ENCODE peak calls at places on chromosomes 3 and 15, in seven cellular contexts. F is CD4-positive, CD25-positive, alpha-beta regulatory T cell; W is astrocyte; P is right cardiac atrium; U is CD8-positive, alpha-beta T cell; Z is neuronal stem cell; V is ovary. G is an unnamed sample.

GRCh38 chr15:63089260-63090043 is 32.2 kb upstream of the LACTB start:
- DNase-seq in Z (no peak), W (peak; percentile 94), U (no peak), F (no peak), V (no peak), P (no peak), G (no peak)

GRCh38 chr15:39427705-39428104 is 153.2 kb upstream of the THBS1 start:
- DNase-seq in P (no peak), W (no peak), F (no peak), V (no peak), U (no peak), Z (no peak), G (no peak)

GRCh38 chr15:78989701-78990248 is 44.9 kb upstream of the CTSH start:
- DNase-seq in P (no peak), U (no peak), W (peak; percentile 54), Z (no peak), V (no peak), F (no peak), G (no peak)

GRCh38 chr3:107993771-107994170 is 97.1 kb downstream of the CD47 start:
- DNase-seq in U (no peak), Z (no peak), V (no peak), W (peak; percentile 74), P (no peak), F (no peak), G (no peak)

GRCh38 chr3:119627461-119627860 is 29.8 kb downstream of the PLA1A start:
- DNase-seq in F (no peak), Z (no peak), P (peak; percentile 74), U (no peak), V (peak; percentile 46), W (no peak), G (no peak)

GRCh38 chr15:65334586-65335231 is 30.2 kb downstream of the RNU5B-1 start:
- DNase-seq in Z (peak; percentile 51), V (no peak), F (no peak), P (no peak), W (no peak), U (no peak), G (no peak)

GRCh38 chr15:90489514-90489913 is 40.2 kb upstream of the CRTC3 start:
- DNase-seq in U (no peak), P (no peak), W (no peak), Z (no peak), F (no peak), V (no peak), G (no peak)

GRCh38 chr3:27221264-27221932 is 147.8 kb downstream of the NEK10 start:
- DNase-seq in P (no peak), W (no peak), V (no peak), U (no peak), F (no peak), Z (no peak), G (no peak)

GRCh38 chr15:60973637-60974415 is 255.3 kb downstream of the RORA start:
- DNase-seq in W (peak; percentile 66), U (no peak), F (no peak), P (no peak), V (no peak), Z (peak; percentile 23), G (no peak)

GRCh38 chr3:145943994-145944393 is 217.0 kb downstream of the PLOD2 start:
- DNase-seq in W (no peak), Z (no peak), F (no peak), V (no peak), U (no peak), P (no peak), G (no peak)

GRCh38 chr3:195079636-195080035 is 191.3 kb downstream of the XXYLT1 start:
- DNase-seq in W (no peak), F (no peak), U (no peak), Z (no peak), V (no peak), P (peak; percentile 22), G (no peak)

GRCh38 chr15:22895465-22896190 is 57.2 kb downstream of the NIPA2 start:
- DNase-seq in F (no peak), P (no peak), V (no peak), W (peak; percentile 9), Z (no peak), U (no peak), G (no peak)

GRCh38 chr3:136535906-136536305 is 216.3 kb downstream of the STAG1 start:
- DNase-seq in Z (no peak), P (no peak), U (no peak), F (no peak), V (no peak), W (peak; percentile 48), G (no peak)

GRCh38 chr15:59326856-59327255 is 45.8 kb downstream of the MYO1E start:
- DNase-seq in U (no peak), V (no peak), W (no peak), Z (no peak), P (no peak), F (no peak), G (no peak)

GRCh38 chr3:156751461-156752025 is 74.6 kb upstream of the LEKR1 start:
- DNase-seq in F (no peak), W (peak; percentile 90), P (peak; percentile 80), V (peak; percentile 15), Z (no peak), U (no peak), G (no peak)

GRCh38 chr15:83210619-83211018 is 3.0 kb upstream of the HDGFL3 start:
- DNase-seq in F (no peak), P (no peak), U (no peak), V (no peak), Z (no peak), W (peak; percentile 68), G (no peak)

GRCh38 chr15:71800835-71801745 is 9.3 kb upstream of the NR2E3 start:
- DNase-seq in F (no peak), P (no peak), U (no peak), Z (peak; percentile 75), V (no peak), W (peak; percentile 63), G (no peak)

GRCh38 chr3:136141891-136142290 is 54.2 kb downstream of the MSL2 start:
- DNase-seq in V (no peak), Z (no peak), F (no peak), W (peak; percentile 52), P (no peak), U (no peak), G (no peak)

GRCh38 chr3:153290278-153291015 is 128.4 kb downstream of the RAP2B start:
- DNase-seq in F (no peak), V (no peak), P (no peak), U (no peak), Z (no peak), W (no peak), G (peak; percentile 5)

GRCh38 chr3:15754047-15754446 is 43.7 kb downstream of the ANKRD28 start:
- DNase-seq in W (peak; percentile 18), P (no peak), F (no peak), U (no peak), Z (no peak), V (no peak), G (no peak)

GRCh38 chr15:95884276-95884675 is 446.2 kb upstream of the NR2F2 start:
- DNase-seq in P (no peak), U (no peak), Z (peak; percentile 23), F (no peak), W (peak; percentile 4), V (no peak), G (no peak)

GRCh38 chr3:34012102-34012461 is 213.7 kb downstream of the PDCD6IP start:
- DNase-seq in P (no peak), U (no peak), V (no peak), W (peak; percentile 99), Z (no peak), F (no peak), G (no peak)

GRCh38 chr3:34008191-34008590 is 209.8 kb downstream of the PDCD6IP start:
- DNase-seq in Z (no peak), U (no peak), F (no peak), P (no peak), V (no peak), W (peak; percentile 22), G (no peak)

GRCh38 chr3:34008836-34009479 is 210.5 kb downstream of the PDCD6IP start:
- DNase-seq in Z (no peak), U (no peak), V (no peak), W (peak; percentile 12), F (no peak), P (no peak), G (no peak)

GRCh38 chr3:34011171-34012101 is 213.0 kb downstream of the PDCD6IP start:
- DNase-seq in F (no peak), W (peak; percentile 36), P (no peak), U (no peak), Z (no peak), V (no peak), G (no peak)

GRCh38 chr3:34009480-34009844 is 211.0 kb downstream of the PDCD6IP start:
- DNase-seq in P (no peak), F (no peak), V (no peak), W (no peak), U (no peak), Z (no peak), G (no peak)
- H3K4me1 ChIP-seq in P (no peaks in the 10 kb centered on the region), F (no peaks in the 10 kb centered on the region), V (no peaks in the 10 kb centered on the region), W (peaks cover 60% of the 10 kb centered on the region), U (no peaks in the 10 kb centered on the region), Z (peaks cover 10% of the 10 kb centered on the region), G (no peaks in the 10 kb centered on the region)

GRCh38 chr3:121809249-121809648 is 25.6 kb downstream of the IQCB1 start:
- DNase-seq in Z (no peak), W (no peak), V (no peak), F (no peak), U (no peak), P (no peak), G (no peak)
- H3K4me1 ChIP-seq in Z (no peaks in the 10 kb centered on the region), W (no peaks in the 10 kb centered on the region), V (no peaks in the 10 kb centered on the region), F (no peaks in the 10 kb centered on the region), U (no peaks in the 10 kb centered on the region), P (no peaks in the 10 kb centered on the region), G (no peaks in the 10 kb centered on the region)

GRCh38 chr3:45465192-45465591 is 76.8 kb downstream of the LARS2 start:
- DNase-seq in P (no peak), V (no peak), U (no peak), Z (no peak), F (no peak), W (no peak), G (no peak)
- H3K4me1 ChIP-seq in P (no peaks in the 10 kb centered on the region), V (no peaks in the 10 kb centered on the region), U (peaks cover 24% of the 10 kb centered on the region), Z (peaks cover 31% of the 10 kb centered on the region), F (peaks cover 5% of the 10 kb centered on the region), W (peaks cover 4% of the 10 kb centered on the region), G (no peaks in the 10 kb centered on the region)

GRCh38 chr15:43920201-43920600 is 93.4 kb downstream of the WDR76 start:
- DNase-seq in V (no peak), P (no peak), Z (no peak), F (no peak), U (no peak), W (no peak), G (no peak)

GRCh38 chr15:43922021-43922420 is 95.2 kb downstream of the WDR76 start:
- DNase-seq in P (no peak), V (no peak), Z (no peak), F (no peak), W (no peak), U (no peak), G (no peak)

GRCh38 chr15:43920815-43921214 is 94.0 kb downstream of the WDR76 start:
- DNase-seq in U (no peak), V (no peak), F (no peak), Z (no peak), P (no peak), W (peak; percentile 65), G (no peak)

GRCh38 chr15:43915820-43916660 is 89.2 kb downstream of the WDR76 start:
- DNase-seq in U (no peak), Z (no peak), P (no peak), V (peak; percentile 47), W (no peak), F (no peak), G (no peak)

DNA sequence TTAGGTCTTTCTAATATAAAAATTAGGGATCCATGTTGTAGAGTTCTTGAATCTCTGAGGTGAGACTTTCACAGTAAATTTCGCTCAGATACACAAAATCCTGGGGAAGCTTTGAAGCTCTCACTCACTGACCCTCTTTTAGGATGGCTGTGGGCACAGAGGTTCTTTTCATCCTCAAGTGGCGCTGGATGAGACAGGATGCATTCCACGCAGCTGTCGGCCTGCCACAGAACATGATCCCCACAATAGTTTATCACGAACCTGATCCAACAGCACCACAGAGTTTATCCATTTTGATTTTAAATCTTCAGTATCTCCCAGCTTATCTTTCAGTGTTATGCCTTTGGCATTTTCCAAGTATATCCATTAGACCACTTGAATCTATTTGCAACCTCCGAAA is 91.9 kb downstream of the WDR76 start:
- DNase-seq in U (no peak), V (no peak), Z (no peak), F (no peak), W (no peak), P (no peak), G (no peak)
- H3K4me1 ChIP-seq in U (no peaks in the 10 kb centered on the region), V (peaks cover 3% of the 10 kb centered on the region), Z (peaks cover 17% of the 10 kb centered on the region), F (no peaks in the 10 kb centered on the region), W (peaks cover 16% of the 10 kb centered on the region), P (peaks cover 9% of the 10 kb centered on the region), G (no peaks in the 10 kb centered on the region)

G was measured in effector memory CD4-positive, alpha-beta T cell.